ENCODE peak calls at places on chromosome 9, in ten cellular contexts. S is WTC11, M is cardiac muscle cell, O is astrocyte of the spinal cord, R is upper lobe of right lung, C is HFFc6, J is hepatocyte, A is progenitor cell of endocrine pancreas, T is Calu3, I is Caco-2. K is an unnamed sample.

GRCh38 chr9:109789582-109790360 is 9.8 kb downstream of the PALM2AKAP2 start:
- DNase-seq in J (no peak), R (no peak), S (no peak), C (no peak), O (no peak), I (no peak), A (no peak), T (no peak), M (no peak), K (no peak)

GRCh38 chr9:84301851-84302250 is 38.7 kb downstream of the SLC28A3 start:
- DNase-seq in S (no peak), A (no peak), J (no peak), R (no peak), T (no peak), O (peak; percentile 48), C (peak; percentile 10), I (no peak), M (no peak), K (no peak)

GRCh38 chr9:31084331-31084730 is 1300.1 kb upstream of the ACO1 start:
- DNase-seq in M (no peak), O (no peak), A (no peak), J (no peak), I (no peak), T (no peak), S (no peak), R (no peak), C (no peak), K (no peak)

GRCh38 chr9:107504585-107505455 is 15.3 kb upstream of the KLF4 start:
- DNase-seq in R (no peak), I (peak; percentile 56), C (peak; percentile 70), A (no peak), S (no peak), T (peak; percentile 32), J (peak; percentile 79), O (peak; percentile 90), M (no peak), K (no peak)

GRCh38 chr9:128138001-128138400 is 10.5 kb upstream of the PTGES2 start:
- DNase-seq in S (no peak), A (no peak), O (no peak), C (no peak), M (no peak), R (no peak), J (no peak), I (no peak), T (no peak), K (no peak)

GRCh38 chr9:116777116-116777515 is 90.0 kb downstream of the TRIM32 start:
- DNase-seq in J (no peak), T (no peak), M (no peak), C (no peak), A (no peak), R (no peak), S (no peak), I (no peak), O (no peak), K (no peak)

GRCh38 chr9:99851028-99851822 is 29.5 kb downstream of the NR4A3 start:
- DNase-seq in S (no peak), I (no peak), A (no peak), O (no peak), C (no peak), R (no peak), J (no peak), T (no peak), M (no peak), K (no peak)

GRCh38 chr9:134679616-134680392 is 38.2 kb downstream of the COL5A1 start:
- DNase-seq in I (no peak), T (no peak), M (no peak), O (no peak), C (no peak), S (no peak), R (peak; percentile 56), A (no peak), J (no peak), K (no peak)

DNA sequence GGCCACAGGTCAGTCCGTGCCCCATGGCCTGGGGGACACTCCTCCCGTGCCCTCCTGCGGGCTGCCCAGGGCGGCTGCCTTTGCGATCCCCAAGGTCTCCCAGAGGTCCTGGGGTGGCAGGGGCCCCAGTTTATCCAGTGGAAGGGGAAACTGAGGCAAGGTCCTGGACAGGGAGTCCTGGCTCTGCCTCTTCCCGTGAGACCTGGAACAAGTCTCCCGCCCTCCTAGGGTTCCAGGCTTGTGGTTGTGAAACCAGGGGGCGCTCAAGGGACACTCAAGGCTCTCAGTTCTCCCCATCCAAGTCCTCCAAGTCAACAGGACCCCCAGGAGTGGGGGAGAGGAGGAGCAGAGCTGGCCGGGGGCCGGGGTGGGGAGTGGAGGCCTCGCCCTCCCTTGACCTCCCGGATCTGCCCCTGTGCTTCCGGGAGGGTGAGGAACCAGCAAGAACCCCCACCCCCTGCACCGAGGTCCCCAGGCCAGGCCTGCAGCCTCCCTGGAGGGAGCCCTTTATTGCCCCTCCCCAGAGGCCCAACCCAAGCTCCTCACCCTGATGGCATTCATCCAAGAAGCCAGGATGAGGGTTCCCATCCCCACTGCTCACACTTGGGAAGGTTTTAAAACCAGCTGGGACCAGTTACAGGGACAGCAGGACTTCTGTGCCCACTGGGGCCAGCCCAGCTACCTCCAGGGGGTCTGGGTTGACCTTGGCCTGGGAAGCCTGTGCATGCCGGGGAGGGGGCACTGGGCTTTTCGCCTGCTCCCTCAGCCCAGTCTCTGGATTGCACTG is 24.7 kb upstream of the TMEM250 start:
- DNase-seq in J (peak; percentile 62), R (no peak), S (peak; percentile 80), O (no peak), C (no peak), M (peak; percentile 59), T (peak; percentile 45), A (no peak), I (peak; percentile 62), K (no peak)
- TF ChIP-seq CTCF in J (peak; percentile 41), R (peak; percentile 14), S (peak; percentile 31), O (peak; percentile 50), C (peak; percentile 60), M (peak; percentile 45), T (peak; percentile 19), A (peak; percentile 51), I (peak; percentile 60), K (no peak)

GRCh38 chr9:3238241-3238640 is 287.6 kb downstream of the RFX3 start:
- DNase-seq in T (no peak), A (no peak), J (no peak), S (no peak), O (no peak), R (no peak), I (no peak), M (no peak), C (no peak), K (no peak)

GRCh38 chr9:3241290-3241689 is 284.5 kb downstream of the RFX3 start:
- DNase-seq in J (peak; percentile 7), C (no peak), R (no peak), O (peak; percentile 66), I (no peak), T (no peak), A (no peak), M (peak; percentile 32), S (no peak), K (no peak)

GRCh38 chr9:3237121-3237520 is 288.7 kb downstream of the RFX3 start:
- DNase-seq in S (no peak), R (no peak), I (no peak), M (no peak), A (no peak), O (no peak), C (no peak), T (no peak), J (no peak), K (no peak)

GRCh38 chr9:3240651-3241268 is 285.0 kb downstream of the RFX3 start:
- DNase-seq in J (peak; percentile 67), R (peak; percentile 75), S (peak; percentile 77), O (peak; percentile 61), T (peak; percentile 62), C (peak; percentile 58), I (peak; percentile 32), A (peak; percentile 18), M (peak; percentile 80), K (peak; percentile 39)

GRCh38 chr9:3239240-3239639 is 286.6 kb downstream of the RFX3 start:
- DNase-seq in M (no peak), J (no peak), C (no peak), I (no peak), A (no peak), O (no peak), S (no peak), R (no peak), T (no peak), K (no peak)
- TF ChIP-seq CTCF in M (no peak), J (no peak), C (no peak), I (no peak), A (no peak), O (no peak), S (no peak), R (no peak), T (no peak), K (no peak)

DNA sequence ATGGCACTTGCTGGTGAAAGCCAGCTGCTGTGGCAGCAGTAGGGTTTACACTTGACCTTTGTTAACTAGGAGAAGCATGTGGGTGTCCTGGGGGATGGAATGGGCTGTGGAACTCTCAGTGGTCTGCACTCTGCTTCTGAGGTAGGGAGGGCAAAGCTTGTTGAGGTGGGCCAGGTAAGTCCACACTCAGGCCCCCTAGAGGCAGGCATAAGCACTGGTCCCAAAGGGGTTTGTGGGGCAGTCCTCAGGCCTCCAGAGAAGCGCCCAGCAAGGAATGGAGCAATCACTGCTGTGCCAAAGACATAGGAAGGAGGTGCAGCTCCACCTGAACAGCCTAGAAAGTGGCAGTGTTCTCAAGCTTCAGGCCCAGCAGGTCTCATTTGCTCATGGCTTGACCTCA is 34.7 kb downstream of the INSL4 start:
- DNase-seq in A (no peak), M (no peak), T (no peak), R (no peak), J (no peak), C (no peak), O (no peak), S (peak; percentile 45), I (no peak), K (no peak)
- TF ChIP-seq CTCF in A (no peak), M (no peak), T (no peak), R (no peak), J (no peak), C (no peak), O (no peak), S (peak; percentile 29), I (no peak), K (no peak)

GRCh38 chr9:136090060-136090735 is 4.9 kb downstream of the NACC2 start:
- DNase-seq in S (no peak), T (no peak), O (no peak), M (no peak), J (no peak), A (no peak), I (no peak), C (no peak), R (no peak), K (no peak)

GRCh38 chr9:136090768-136091581 is 4.1 kb downstream of the NACC2 start:
- DNase-seq in R (peak; percentile 54), A (no peak), C (no peak), J (no peak), I (no peak), M (no peak), T (no peak), S (no peak), O (peak; percentile 33), K (no peak)

GRCh38 chr9:136088481-136088938 is 6.6 kb downstream of the NACC2 start:
- DNase-seq in R (no peak), C (no peak), S (no peak), I (no peak), O (no peak), T (no peak), A (no peak), J (no peak), M (no peak), K (no peak)

GRCh38 chr9:136088939-136089696 is 6.0 kb downstream of the NACC2 start:
- DNase-seq in A (no peak), O (no peak), I (no peak), M (no peak), C (no peak), R (peak; percentile 76), T (no peak), S (no peak), J (no peak), K (no peak)

DNA sequence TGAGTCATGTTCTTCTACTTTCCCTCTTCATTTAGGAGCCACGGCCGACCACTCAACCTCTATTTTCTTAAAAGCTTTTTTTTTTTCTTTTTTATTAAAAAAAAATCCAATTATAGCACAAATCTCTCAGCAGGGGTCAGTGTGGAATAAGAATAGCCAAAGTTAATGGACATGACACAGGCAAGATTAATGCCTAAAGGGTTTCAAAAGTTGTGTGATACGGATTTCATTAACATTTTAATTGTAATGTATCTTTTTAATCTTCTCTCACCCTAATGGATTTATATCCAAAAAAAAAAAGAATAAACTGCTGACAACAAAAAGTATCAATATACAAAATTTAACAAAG is 5.4 kb downstream of the NACC2 start:
- DNase-seq in J (no peak), S (no peak), M (no peak), A (no peak), C (peak; percentile 22), I (no peak), R (no peak), O (peak; percentile 55), T (no peak), K (no peak)
- TF ChIP-seq CTCF in J (peak; percentile 53), S (no peak), M (peak; percentile 42), A (peak; percentile 49), C (peak; percentile 76), I (peak; percentile 14), R (peak; percentile 40), O (peak; percentile 35), T (peak; percentile 17), K (no peak)

K was measured in omental fat pad.